ENCODE peak calls at places on chromosomes 11 and 22, in four cellular contexts. One of them, this sample, is unnamed.

GRCh38 chr11:62902932-62903331 is 18.2 kb downstream of the CHRM1 start:
- DNase-seq in prostate gland: no peak
- DNase-seq in activated T-helper 1 cell treated with Interleukin-2 at 50 U/mL for 16 hours: no peak
- DNase-seq in T-helper 22 cell: no peak
- DNase-seq in this sample: no peak

GRCh38 chr11:46017341-46017740 is 94.9 kb downstream of the LARGE2 start:
- DNase-seq in prostate gland: no peak
- DNase-seq in activated T-helper 1 cell treated with Interleukin-2 at 50 U/mL for 16 hours: no peak
- DNase-seq in T-helper 22 cell: no peak
- DNase-seq in this sample: no peak

GRCh38 chr11:10902301-10902700 is 44.4 kb upstream of the ZBED5 start:
- DNase-seq in prostate gland: peak; percentile 26
- DNase-seq in activated T-helper 1 cell treated with Interleukin-2 at 50 U/mL for 16 hours: no peak
- DNase-seq in T-helper 22 cell: no peak
- DNase-seq in this sample: no peak

GRCh38 chr11:93743316-93743715 is 1.8 kb downstream of the C11orf54 start:
- DNase-seq in prostate gland: no peak
- DNase-seq in activated T-helper 1 cell treated with Interleukin-2 at 50 U/mL for 16 hours: no peak
- DNase-seq in T-helper 22 cell: no peak
- DNase-seq in this sample: no peak

GRCh38 chr11:43381802-43382201 is 23.1 kb downstream of the TTC17 start:
- DNase-seq in prostate gland: no peak
- DNase-seq in activated T-helper 1 cell treated with Interleukin-2 at 50 U/mL for 16 hours: no peak
- DNase-seq in T-helper 22 cell: no peak
- DNase-seq in this sample: no peak

GRCh38 chr11:86515297-86516094 is 140.8 kb downstream of the CCDC81 start:
- DNase-seq in prostate gland: no peak
- DNase-seq in activated T-helper 1 cell treated with Interleukin-2 at 50 U/mL for 16 hours: no peak
- DNase-seq in T-helper 22 cell: no peak
- DNase-seq in this sample: no peak

GRCh38 chr11:2441171-2441570 is 3.1 kb downstream of the TRPM5 start:
- DNase-seq in prostate gland: no peak
- DNase-seq in activated T-helper 1 cell treated with Interleukin-2 at 50 U/mL for 16 hours: no peak
- DNase-seq in T-helper 22 cell: no peak
- DNase-seq in this sample: no peak

GRCh38 chr11:34977039-34977906 is 60.9 kb downstream of the PDHX start:
- DNase-seq in prostate gland: no peak
- DNase-seq in activated T-helper 1 cell treated with Interleukin-2 at 50 U/mL for 16 hours: no peak
- DNase-seq in T-helper 22 cell: no peak
- DNase-seq in this sample: no peak

GRCh38 chr22:48942698-48943566 is 884.7 kb downstream of the BRD1 start:
- DNase-seq in prostate gland: no peak
- DNase-seq in activated T-helper 1 cell treated with Interleukin-2 at 50 U/mL for 16 hours: no peak
- DNase-seq in T-helper 22 cell: no peak
- DNase-seq in this sample: peak; percentile 23

GRCh38 chr11:87878373-87878779 is 296.9 kb downstream of the RAB38 start:
- DNase-seq in prostate gland: no peak
- DNase-seq in activated T-helper 1 cell treated with Interleukin-2 at 50 U/mL for 16 hours: no peak
- DNase-seq in T-helper 22 cell: no peak
- DNase-seq in this sample: no peak

This sample was measured in lung.